ENCODE peak calls at places on chromosomes 7 and 10, in ten cellular contexts. One of them, this sample, is unnamed.

GRCh38 chr7:131895541-131896173 is 339.2 kb upstream of the PODXL start:
- DNase-seq in PC-3: peak; percentile 95
- DNase-seq in keratinocyte: peak; percentile 89
- DNase-seq in neuronal stem cell: no peak
- DNase-seq in GM23248: peak; percentile 98
- DNase-seq in IMR-90: peak; percentile 70
- DNase-seq in K562: no peak
- DNase-seq in mesenchymal stem cell: peak; percentile 77
- DNase-seq in endothelial cell of umbilical vein: peak; percentile 93
- DNase-seq in fibroblast of lung: peak; percentile 44
- DNase-seq in this sample: no peak

GRCh38 chr10:2994562-2994961 is 72.8 kb upstream of the PFKP start:
- DNase-seq in PC-3: no peak
- DNase-seq in mesenchymal stem cell: no peak
- DNase-seq in neuronal stem cell: no peak
- DNase-seq in GM23248: peak; percentile 32
- DNase-seq in fibroblast of lung: no peak
- DNase-seq in keratinocyte: no peak
- DNase-seq in K562: no peak
- DNase-seq in IMR-90: peak; percentile 51
- DNase-seq in endothelial cell of umbilical vein: no peak
- DNase-seq in this sample: no peak

GRCh38 chr10:47078393-47079163 is 167.3 kb downstream of the PTPN20 start:
- DNase-seq in GM23248: no peak
- DNase-seq in fibroblast of lung: peak; percentile 34
- DNase-seq in mesenchymal stem cell: no peak
- DNase-seq in K562: no peak
- DNase-seq in neuronal stem cell: no peak
- DNase-seq in IMR-90: no peak
- DNase-seq in keratinocyte: no peak
- DNase-seq in PC-3: no peak
- DNase-seq in endothelial cell of umbilical vein: no peak
- DNase-seq in this sample: no peak

GRCh38 chr7:54544356-54545240 is 2.4 kb downstream of the VSTM2A start:
- DNase-seq in endothelial cell of umbilical vein: no peak
- DNase-seq in fibroblast of lung: no peak
- DNase-seq in neuronal stem cell: no peak
- DNase-seq in GM23248: no peak
- DNase-seq in IMR-90: no peak
- DNase-seq in mesenchymal stem cell: no peak
- DNase-seq in PC-3: no peak
- DNase-seq in keratinocyte: no peak
- DNase-seq in K562: no peak
- DNase-seq in this sample: peak; percentile 60

GRCh38 chr7:1380821-1381580 is 78.3 kb downstream of the MICALL2 start:
- DNase-seq in fibroblast of lung: no peak
- DNase-seq in neuronal stem cell: no peak
- DNase-seq in endothelial cell of umbilical vein: no peak
- DNase-seq in GM23248: no peak
- DNase-seq in mesenchymal stem cell: no peak
- DNase-seq in PC-3: no peak
- DNase-seq in keratinocyte: no peak
- DNase-seq in IMR-90: no peak
- DNase-seq in K562: no peak
- DNase-seq in this sample: no peak

GRCh38 chr10:73865459-73866442 is 8.6 kb downstream of the CAMK2G start:
- DNase-seq in GM23248: no peak
- DNase-seq in endothelial cell of umbilical vein: no peak
- DNase-seq in PC-3: no peak
- DNase-seq in fibroblast of lung: no peak
- DNase-seq in neuronal stem cell: no peak
- DNase-seq in keratinocyte: no peak
- DNase-seq in K562: no peak
- DNase-seq in IMR-90: no peak
- DNase-seq in mesenchymal stem cell: no peak
- DNase-seq in this sample: no peak

GRCh38 chr7:99380032-99380822 is 5.7 kb downstream of the ARPC1B start:
- DNase-seq in GM23248: peak; percentile 85
- DNase-seq in K562: peak; percentile 56
- DNase-seq in IMR-90: peak; percentile 44
- DNase-seq in neuronal stem cell: no peak
- DNase-seq in mesenchymal stem cell: peak; percentile 29
- DNase-seq in PC-3: no peak
- DNase-seq in fibroblast of lung: peak; percentile 25
- DNase-seq in endothelial cell of umbilical vein: peak; percentile 79
- DNase-seq in keratinocyte: no peak
- DNase-seq in this sample: no peak

GRCh38 chr7:36236073-36236472 is 83.0 kb downstream of the EEPD1 start:
- DNase-seq in keratinocyte: no peak
- DNase-seq in PC-3: no peak
- DNase-seq in K562: no peak
- DNase-seq in IMR-90: no peak
- DNase-seq in fibroblast of lung: no peak
- DNase-seq in neuronal stem cell: no peak
- DNase-seq in GM23248: no peak
- DNase-seq in endothelial cell of umbilical vein: no peak
- DNase-seq in mesenchymal stem cell: no peak
- DNase-seq in this sample: no peak

GRCh38 chr10:22833781-22834180 is 94.1 kb upstream of the ARMC3 start:
- DNase-seq in IMR-90: no peak
- DNase-seq in endothelial cell of umbilical vein: no peak
- DNase-seq in PC-3: no peak
- DNase-seq in GM23248: no peak
- DNase-seq in K562: no peak
- DNase-seq in keratinocyte: no peak
- DNase-seq in neuronal stem cell: no peak
- DNase-seq in mesenchymal stem cell: no peak
- DNase-seq in fibroblast of lung: no peak
- DNase-seq in this sample: no peak

GRCh38 chr10:84510121-84510520 is 181.7 kb downstream of the CCSER2 start:
- DNase-seq in GM23248: peak; percentile 6
- DNase-seq in neuronal stem cell: no peak
- DNase-seq in endothelial cell of umbilical vein: peak; percentile 86
- DNase-seq in keratinocyte: no peak
- DNase-seq in PC-3: no peak
- DNase-seq in mesenchymal stem cell: peak; percentile 37
- DNase-seq in fibroblast of lung: peak; percentile 20
- DNase-seq in K562: no peak
- DNase-seq in IMR-90: peak; percentile 79
- DNase-seq in this sample: peak; percentile 43

GRCh38 chr7:5045558-5046396 is at the start of gene RBAK:
- DNase-seq in keratinocyte: peak; percentile 73
- DNase-seq in K562: peak; percentile 91
- DNase-seq in IMR-90: peak; percentile 95
- DNase-seq in PC-3: peak; percentile 90
- DNase-seq in fibroblast of lung: peak; percentile 95
- DNase-seq in neuronal stem cell: peak; percentile 81
- DNase-seq in GM23248: peak; percentile 97
- DNase-seq in endothelial cell of umbilical vein: peak; percentile 86
- DNase-seq in mesenchymal stem cell: peak; percentile 94
- DNase-seq in this sample: peak; percentile 95

GRCh38 chr7:99679400-99680191 is at the start of gene CYP3A5:
- DNase-seq in IMR-90: no peak
- DNase-seq in GM23248: peak; percentile 26
- DNase-seq in neuronal stem cell: no peak
- DNase-seq in endothelial cell of umbilical vein: no peak
- DNase-seq in fibroblast of lung: peak; percentile 58
- DNase-seq in K562: peak; percentile 42
- DNase-seq in mesenchymal stem cell: peak; percentile 2
- DNase-seq in keratinocyte: no peak
- DNase-seq in PC-3: no peak
- DNase-seq in this sample: no peak

GRCh38 chr7:28926871-28927597 is 31.1 kb downstream of the TRIL start:
- DNase-seq in fibroblast of lung: peak; percentile 94
- DNase-seq in K562: peak; percentile 42
- DNase-seq in IMR-90: peak; percentile 86
- DNase-seq in mesenchymal stem cell: peak; percentile 82
- DNase-seq in PC-3: peak; percentile 96
- DNase-seq in keratinocyte: peak; percentile 15
- DNase-seq in GM23248: peak; percentile 93
- DNase-seq in neuronal stem cell: peak; percentile 69
- DNase-seq in endothelial cell of umbilical vein: peak; percentile 83
- DNase-seq in this sample: peak; percentile 90

GRCh38 chr7:98733036-98733435 is 116.0 kb downstream of the NPTX2 start:
- DNase-seq in IMR-90: peak; percentile 6
- DNase-seq in K562: peak; percentile 90
- DNase-seq in neuronal stem cell: no peak
- DNase-seq in mesenchymal stem cell: peak; percentile 4
- DNase-seq in GM23248: peak; percentile 30
- DNase-seq in fibroblast of lung: peak; percentile 1
- DNase-seq in PC-3: peak; percentile 78
- DNase-seq in keratinocyte: no peak
- DNase-seq in endothelial cell of umbilical vein: no peak
- DNase-seq in this sample: peak; percentile 48

GRCh38 chr7:81175291-81175942 is 256.6 kb upstream of the SEMA3C start:
- DNase-seq in keratinocyte: no peak
- DNase-seq in mesenchymal stem cell: no peak
- DNase-seq in endothelial cell of umbilical vein: no peak
- DNase-seq in fibroblast of lung: no peak
- DNase-seq in GM23248: no peak
- DNase-seq in K562: no peak
- DNase-seq in IMR-90: no peak
- DNase-seq in neuronal stem cell: no peak
- DNase-seq in PC-3: peak; percentile 54
- DNase-seq in this sample: no peak

GRCh38 chr10:91378061-91378460 is 32.1 kb upstream of the HECTD2 start:
- DNase-seq in IMR-90: peak; percentile 13
- DNase-seq in GM23248: peak; percentile 13
- DNase-seq in neuronal stem cell: no peak
- DNase-seq in mesenchymal stem cell: peak; percentile 12
- DNase-seq in PC-3: peak; percentile 65
- DNase-seq in keratinocyte: peak; percentile 13
- DNase-seq in fibroblast of lung: no peak
- DNase-seq in K562: no peak
- DNase-seq in endothelial cell of umbilical vein: no peak
- DNase-seq in this sample: no peak

GRCh38 chr10:4270116-4270515 is 485.1 kb upstream of the KLF6 start:
- DNase-seq in K562: no peak
- DNase-seq in PC-3: peak; percentile 46
- DNase-seq in endothelial cell of umbilical vein: peak; percentile 38
- DNase-seq in mesenchymal stem cell: peak; percentile 81
- DNase-seq in IMR-90: peak; percentile 92
- DNase-seq in neuronal stem cell: no peak
- DNase-seq in GM23248: peak; percentile 91
- DNase-seq in fibroblast of lung: peak; percentile 71
- DNase-seq in keratinocyte: peak; percentile 66
- DNase-seq in this sample: no peak
- H3K9ac ChIP-seq in K562: no peak overlapping the region
- H3K9ac ChIP-seq in PC-3: no peak overlapping the region
- H3K9ac ChIP-seq in endothelial cell of umbilical vein: no peak overlapping the region
- H3K9ac ChIP-seq in mesenchymal stem cell: peak overlapping the region; percentile 58
- H3K9ac ChIP-seq in IMR-90: no peak overlapping the region
- H3K9ac ChIP-seq in neuronal stem cell: no peak overlapping the region
- H3K9ac ChIP-seq in GM23248: peak overlapping the region; percentile 40
- H3K9ac ChIP-seq in fibroblast of lung: no peak overlapping the region
- H3K9ac ChIP-seq in keratinocyte: no peak overlapping the region
- H3K9ac ChIP-seq in this sample: no peak overlapping the region

DNA sequence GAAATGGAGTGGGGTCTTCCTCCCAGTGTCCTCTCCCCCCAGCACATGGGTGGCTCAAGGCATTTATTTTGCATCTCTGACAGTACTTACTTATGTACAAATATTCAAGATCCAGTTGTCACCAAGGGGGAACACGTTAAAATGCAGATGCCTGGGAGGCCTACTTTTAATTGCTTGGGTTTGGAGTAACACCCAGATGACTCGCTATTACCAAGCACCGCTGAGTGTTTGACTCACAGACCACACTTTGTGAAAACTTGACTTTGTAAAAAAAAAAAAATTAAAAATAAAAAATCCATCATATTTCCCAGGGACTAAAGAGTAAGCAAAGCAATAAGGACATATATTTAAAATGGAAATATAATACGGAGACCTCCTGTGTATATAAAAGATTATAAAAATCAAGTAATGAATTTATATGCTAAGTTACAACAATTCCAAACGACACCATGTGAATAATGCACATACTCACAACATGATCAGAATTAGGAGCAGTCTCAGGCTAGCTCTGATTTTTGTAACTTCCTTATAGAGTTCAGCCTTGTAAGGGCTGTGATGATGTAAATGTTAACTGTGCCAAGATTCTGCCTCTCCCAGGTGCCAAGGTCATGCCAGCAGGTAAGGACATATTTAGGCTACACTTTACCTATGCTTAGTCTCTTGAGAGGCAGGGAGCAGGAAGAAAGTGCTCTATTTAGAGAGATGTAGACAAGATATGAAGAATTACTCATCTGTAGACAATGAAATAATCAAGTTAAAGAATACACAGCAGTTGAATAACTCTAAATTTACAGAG is 53.4 kb upstream of the AGR3 start:
- DNase-seq in keratinocyte: peak; percentile 57
- DNase-seq in GM23248: peak; percentile 69
- DNase-seq in IMR-90: peak; percentile 48
- DNase-seq in mesenchymal stem cell: no peak
- DNase-seq in fibroblast of lung: peak; percentile 38
- DNase-seq in K562: no peak
- DNase-seq in neuronal stem cell: no peak
- DNase-seq in PC-3: peak; percentile 60
- DNase-seq in endothelial cell of umbilical vein: peak; percentile 19
- DNase-seq in this sample: no peak
- H3K4me2 ChIP-seq in keratinocyte: peak overlapping the region; percentile 9
- H3K4me2 ChIP-seq in GM23248: no peak overlapping the region
- H3K4me2 ChIP-seq in IMR-90: no peak overlapping the region
- H3K4me2 ChIP-seq in mesenchymal stem cell: no peak overlapping the region
- H3K4me2 ChIP-seq in fibroblast of lung: no peak overlapping the region
- H3K4me2 ChIP-seq in K562: no peak overlapping the region
- H3K4me2 ChIP-seq in neuronal stem cell: no peak overlapping the region
- H3K4me2 ChIP-seq in PC-3: peak overlapping the region; percentile 47
- H3K4me2 ChIP-seq in endothelial cell of umbilical vein: no peak overlapping the region
- H3K4me2 ChIP-seq in this sample: no peak overlapping the region

DNA sequence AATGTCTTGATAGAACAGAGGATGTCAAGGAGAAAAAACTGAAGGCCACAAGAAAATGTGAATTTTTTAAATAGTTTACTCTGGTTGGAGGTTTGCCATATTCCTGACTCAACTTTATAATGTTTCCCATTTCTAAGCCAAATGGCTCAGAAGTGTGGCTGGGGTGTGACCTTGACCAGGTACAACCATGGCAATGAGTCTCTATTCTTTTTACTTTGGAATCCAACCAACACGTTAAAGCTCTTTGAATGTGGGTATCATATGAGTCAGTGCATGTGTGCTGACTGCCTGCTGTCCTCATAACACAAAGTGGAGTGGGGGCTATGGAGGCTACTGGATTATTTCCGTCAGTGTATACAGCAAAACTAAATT is 33.5 kb upstream of the DLD start:
- DNase-seq in IMR-90: peak; percentile 33
- DNase-seq in GM23248: peak; percentile 66
- DNase-seq in neuronal stem cell: no peak
- DNase-seq in fibroblast of lung: peak; percentile 10
- DNase-seq in mesenchymal stem cell: no peak
- DNase-seq in keratinocyte: no peak
- DNase-seq in endothelial cell of umbilical vein: peak; percentile 86
- DNase-seq in PC-3: peak; percentile 76
- DNase-seq in K562: no peak
- DNase-seq in this sample: no peak
- H3K4me1 ChIP-seq in IMR-90: no peaks in the 10 kb centered on the region
- H3K4me1 ChIP-seq in GM23248: peaks cover 24% of the 10 kb centered on the region
- H3K4me1 ChIP-seq in neuronal stem cell: no peaks in the 10 kb centered on the region
- H3K4me1 ChIP-seq in fibroblast of lung: no peaks in the 10 kb centered on the region
- H3K4me1 ChIP-seq in mesenchymal stem cell: peaks cover 2% of the 10 kb centered on the region
- H3K4me1 ChIP-seq in keratinocyte: no peaks in the 10 kb centered on the region
- H3K4me1 ChIP-seq in endothelial cell of umbilical vein: no peaks in the 10 kb centered on the region
- H3K4me1 ChIP-seq in PC-3: peaks cover 17% of the 10 kb centered on the region
- H3K4me1 ChIP-seq in K562: no peaks in the 10 kb centered on the region
- H3K4me1 ChIP-seq in this sample: no peaks in the 10 kb centered on the region

GRCh38 chr10:92938846-92939245 is 90.5 kb downstream of the EXOC6 start:
- DNase-seq in fibroblast of lung: no peak
- DNase-seq in IMR-90: no peak
- DNase-seq in PC-3: no peak
- DNase-seq in mesenchymal stem cell: no peak
- DNase-seq in endothelial cell of umbilical vein: no peak
- DNase-seq in GM23248: no peak
- DNase-seq in keratinocyte: no peak
- DNase-seq in neuronal stem cell: no peak
- DNase-seq in K562: no peak
- DNase-seq in this sample: no peak
- H3K9ac ChIP-seq in fibroblast of lung: no peak overlapping the region
- H3K9ac ChIP-seq in IMR-90: no peak overlapping the region
- H3K9ac ChIP-seq in PC-3: no peak overlapping the region
- H3K9ac ChIP-seq in mesenchymal stem cell: no peak overlapping the region
- H3K9ac ChIP-seq in endothelial cell of umbilical vein: no peak overlapping the region
- H3K9ac ChIP-seq in GM23248: no peak overlapping the region
- H3K9ac ChIP-seq in keratinocyte: no peak overlapping the region
- H3K9ac ChIP-seq in neuronal stem cell: no peak overlapping the region
- H3K9ac ChIP-seq in K562: no peak overlapping the region
- H3K9ac ChIP-seq in this sample: no peak overlapping the region